ENCODE peak calls at places on chromosomes 7 and 10, in five cellular contexts. G is PC-3, E is cardiac muscle cell, F is transverse colon, A is foreskin keratinocyte. X is an unnamed sample.

GRCh38 chr7:53811555-53812079 is 730.6 kb upstream of the VSTM2A start:
- DNase-seq in A (no peak), F (no peak), E (no peak), G (peak; percentile 50), X (no peak)

GRCh38 chr10:22564060-22564459 is 150.3 kb downstream of the PIP4K2A start:
- DNase-seq in G (no peak), F (no peak), A (no peak), E (no peak), X (no peak)

GRCh38 chr10:48759113-48759901 is 74.6 kb downstream of the WDFY4 start:
- DNase-seq in E (no peak), F (no peak), A (no peak), G (no peak), X (no peak)

GRCh38 chr7:75920431-75921161 is 5.6 kb downstream of the POR start:
- DNase-seq in A (no peak), G (peak; percentile 22), F (peak; percentile 40), E (peak; percentile 83), X (no peak)

GRCh38 chr7:159012353-159013069 is 132.2 kb downstream of the VIPR2 start:
- DNase-seq in G (peak; percentile 67), A (no peak), F (peak; percentile 57), E (no peak), X (peak; percentile 89)

GRCh38 chr10:123859651-123860045 is 32.0 kb downstream of the CPXM2 start:
- DNase-seq in G (no peak), A (no peak), F (no peak), E (no peak), X (no peak)

GRCh38 chr7:36084485-36085091 is 68.5 kb upstream of the EEPD1 start:
- DNase-seq in G (peak; percentile 55), F (peak; percentile 77), E (peak; percentile 71), A (peak; percentile 28), X (peak; percentile 69)

GRCh38 chr7:142889825-142890224 is 4.3 kb upstream of the TRPV6 start:
- DNase-seq in E (no peak), F (no peak), A (no peak), G (no peak), X (peak; percentile 3)

GRCh38 chr10:69802424-69803161 is 887 bp downstream of the COL13A1 start:
- DNase-seq in E (peak; percentile 58), F (no peak), G (peak; percentile 61), A (peak; percentile 44), X (no peak)

GRCh38 chr7:111202321-111202720 is 111.4 kb downstream of the LRRN3 start:
- DNase-seq in F (no peak), E (no peak), A (no peak), G (no peak), X (no peak)

GRCh38 chr10:59561397-59562121 is 148.1 kb downstream of the SLC16A9 start:
- DNase-seq in G (peak; percentile 54), A (peak; percentile 23), E (peak; percentile 56), F (no peak), X (no peak)

GRCh38 chr10:69786791-69787190 is 14.9 kb upstream of the COL13A1 start:
- DNase-seq in E (peak; percentile 74), G (peak; percentile 82), A (peak; percentile 25), F (no peak), X (no peak)

GRCh38 chr10:113240736-113241135 is 290.7 kb downstream of the TCF7L2 start:
- DNase-seq in A (no peak), F (no peak), G (no peak), E (no peak), X (no peak)

GRCh38 chr10:60134548-60134947 is 228.2 kb upstream of the CCDC6 start:
- DNase-seq in E (no peak), F (no peak), G (no peak), A (no peak), X (no peak)

GRCh38 chr7:36312915-36313334 is 76.7 kb upstream of the ANLN start:
- DNase-seq in F (no peak), G (no peak), E (no peak), A (no peak), X (no peak)

GRCh38 chr10:7045891-7046599 is 364.8 kb downstream of the SFMBT2 start:
- DNase-seq in A (no peak), F (peak; percentile 10), E (no peak), G (no peak), X (no peak)

GRCh38 chr10:99711129-99711719 is 20.7 kb downstream of the COX15 start:
- DNase-seq in G (peak; percentile 66), F (peak; percentile 35), A (peak; percentile 48), E (peak; percentile 77), X (no peak)

GRCh38 chr7:91263359-91264082 is 712 bp upstream of the FZD1 start:
- DNase-seq in F (peak; percentile 38), E (peak; percentile 33), A (no peak), G (peak; percentile 27), X (no peak)

GRCh38 chr7:155927905-155928304 is 115.6 kb upstream of the SHH start:
- DNase-seq in A (no peak), F (no peak), E (no peak), G (no peak), X (no peak)

DNA sequence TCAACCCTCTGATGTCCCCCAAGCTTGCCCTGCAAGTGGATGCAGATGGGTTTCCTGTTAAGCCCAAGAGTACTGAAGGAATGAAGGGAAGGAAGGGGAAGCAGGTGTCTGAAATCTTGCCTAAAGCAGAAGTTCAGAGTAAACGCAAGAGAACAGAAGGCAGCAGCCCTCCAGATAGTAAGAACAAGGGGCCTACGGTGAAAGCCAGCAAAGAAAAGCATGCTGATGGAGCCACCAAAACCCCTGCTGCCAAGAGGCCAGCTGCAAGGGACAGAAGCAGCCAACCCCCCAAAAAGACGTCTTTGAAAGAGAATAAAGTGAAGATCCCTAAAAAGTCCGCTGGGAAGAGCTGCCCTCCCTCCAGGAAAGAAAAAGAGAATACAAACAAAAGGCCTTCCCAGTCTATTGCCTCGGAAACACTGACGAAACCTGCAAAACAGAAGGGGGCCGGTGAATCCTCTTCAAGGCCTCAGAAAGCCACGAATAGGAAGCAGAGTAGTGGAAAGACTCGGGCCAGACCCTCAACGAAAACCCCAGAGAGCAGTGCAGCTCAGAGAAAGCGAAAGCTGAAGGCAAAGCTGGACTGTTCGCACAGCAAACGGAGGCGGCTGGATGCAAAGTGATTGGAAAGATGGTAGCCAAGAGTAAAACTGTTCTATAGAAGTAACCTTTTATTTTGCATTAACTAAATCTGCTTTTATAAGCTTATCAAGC is 152.6 kb downstream of the LCOR start:
- DNase-seq in E (no peak), G (no peak), A (no peak), F (no peak), X (no peak)
- H3K27ac ChIP-seq in E (no peak overlapping the region), G (no peak overlapping the region), A (no peak overlapping the region), F (no peak overlapping the region), X (no peak overlapping the region)

DNA sequence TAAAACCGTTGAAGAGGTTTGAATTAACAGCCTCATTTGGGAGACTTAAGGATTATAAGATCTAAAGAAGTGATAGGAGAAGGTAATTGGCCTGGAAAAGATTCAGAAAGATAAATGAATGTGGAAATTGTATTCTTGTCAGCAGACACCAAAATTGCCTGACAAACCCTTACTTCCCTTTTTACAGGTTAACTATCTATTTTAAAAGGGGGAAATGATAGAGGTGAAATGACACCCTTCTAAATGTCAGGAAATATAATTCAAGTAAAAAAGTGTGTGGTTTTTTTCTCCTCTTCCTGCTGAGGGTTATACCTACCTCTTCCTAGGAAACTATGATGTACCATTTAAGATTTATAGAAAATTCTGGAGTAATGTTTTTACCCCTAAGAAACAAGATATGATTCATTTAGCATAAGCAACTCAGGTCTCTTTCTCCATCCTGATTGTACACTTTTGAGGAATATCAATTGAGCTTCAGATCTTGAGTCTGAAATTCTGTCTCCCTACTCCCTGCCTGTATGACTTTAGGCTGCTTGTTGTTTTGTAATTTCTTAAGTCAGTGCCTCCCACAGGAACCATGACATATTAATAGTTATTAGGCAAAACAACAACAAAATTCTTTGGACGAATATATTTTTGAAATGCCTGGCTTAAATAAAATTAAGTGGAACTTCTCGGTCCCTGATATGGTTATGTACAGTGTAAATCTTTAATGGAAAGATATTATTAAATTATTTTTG is 250.4 kb downstream of the RNLS start:
- DNase-seq in G (no peak), A (no peak), F (no peak), E (no peak), X (no peak)
- H3K27ac ChIP-seq in G (no peak overlapping the region), A (no peak overlapping the region), F (no peak overlapping the region), E (no peak overlapping the region), X (no peak overlapping the region)

DNA sequence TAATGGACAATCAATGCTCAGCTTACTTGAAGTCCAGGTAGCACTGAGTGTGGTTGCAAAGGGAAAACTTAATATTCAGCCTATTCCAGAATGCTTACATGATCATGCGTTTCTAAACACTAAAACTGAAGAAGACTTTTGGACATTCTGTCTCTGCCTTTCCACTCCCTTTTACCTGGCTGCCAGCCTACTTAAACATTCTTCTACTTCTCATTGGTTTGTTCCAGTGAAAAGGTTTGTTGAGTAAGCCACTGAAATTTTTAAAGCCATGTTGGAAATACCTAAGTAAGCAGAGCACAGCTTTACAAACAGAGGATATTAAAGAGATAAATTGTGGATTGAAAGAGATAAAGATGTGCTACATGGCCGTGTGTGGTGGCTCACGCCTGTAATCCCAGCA is 1280.8 kb upstream of the AUTS2 start:
- DNase-seq in A (no peak), F (no peak), E (no peak), G (no peak), X (no peak)
- H3K27ac ChIP-seq in A (no peak overlapping the region), F (no peak overlapping the region), E (no peak overlapping the region), G (no peak overlapping the region), X (no peak overlapping the region)

DNA sequence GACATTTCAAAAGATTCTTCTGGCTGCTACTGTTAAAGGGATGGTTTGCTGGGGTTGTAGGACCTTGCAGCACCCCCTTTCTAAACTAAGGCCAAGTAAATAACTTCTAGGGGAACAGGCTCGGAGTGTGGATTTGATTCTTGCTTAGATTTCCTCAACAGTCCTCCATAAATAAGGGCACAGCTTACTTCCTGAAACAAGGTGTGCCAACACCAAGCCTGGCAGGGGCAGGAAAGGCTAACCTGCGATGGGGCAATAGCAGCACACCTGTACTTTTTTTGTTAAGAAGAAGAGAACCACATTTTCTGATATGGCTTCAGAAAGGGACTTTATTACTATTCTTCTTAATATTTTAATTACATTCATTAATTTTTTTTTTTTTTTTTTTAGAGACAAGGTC is 121.9 kb downstream of the RNF216 start:
- DNase-seq in G (no peak), E (no peak), A (no peak), F (peak; percentile 35), X (no peak)
- H3K27ac ChIP-seq in G (no peak overlapping the region), E (no peak overlapping the region), A (no peak overlapping the region), F (no peak overlapping the region), X (no peak overlapping the region)

DNA sequence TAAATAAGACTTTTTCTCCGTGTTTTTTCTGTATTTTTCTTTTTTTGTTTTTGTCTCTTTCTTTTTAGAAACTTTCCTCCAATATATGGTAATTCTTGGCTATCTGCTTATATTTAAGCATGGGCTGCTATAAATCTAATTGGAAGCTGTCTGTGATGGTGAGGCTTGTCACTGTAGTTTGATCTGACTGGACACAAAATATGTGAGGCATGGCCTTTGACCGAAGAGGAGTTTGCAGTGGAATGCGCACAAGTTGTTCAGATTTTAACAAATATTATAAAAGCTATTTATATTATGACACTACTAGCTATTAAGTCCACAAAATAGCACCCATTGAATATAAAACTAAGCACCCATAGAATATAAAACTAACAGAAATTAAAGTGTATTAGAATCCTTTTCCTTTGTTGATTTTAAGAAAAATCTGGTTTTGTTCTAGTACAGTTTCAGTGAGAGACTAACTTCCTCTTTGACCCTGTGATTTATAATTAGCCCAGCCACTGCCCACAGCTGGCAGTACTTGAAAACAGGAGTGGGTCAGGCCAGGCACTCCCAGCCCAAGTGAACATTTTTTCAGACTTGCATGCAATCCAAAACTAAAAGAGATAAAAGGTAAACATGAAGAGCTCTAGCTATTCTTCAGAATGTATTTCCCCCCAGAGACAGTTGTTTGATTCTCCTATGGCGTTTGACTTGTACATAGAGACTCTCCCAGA is 69.9 kb upstream of the FGL2 start:
- DNase-seq in G (no peak), F (peak; percentile 46), A (no peak), E (peak; percentile 16), X (no peak)
- H3K27ac ChIP-seq in G (no peak overlapping the region), F (peak overlapping the region; percentile 27), A (no peak overlapping the region), E (no peak overlapping the region), X (peak overlapping the region; percentile 65)

X was measured in coronary artery.